ENCODE peak calls at places on chromosomes 6 and 20, in ten cellular contexts. One of them, this sample, is unnamed.

GRCh38 chr6:92431502-92431901 is 987.9 kb downstream of the EPHA7 start:
- DNase-seq in lower lobe of right lung: no peak
- DNase-seq in Peyer's patch: no peak
- DNase-seq in ascending aorta: no peak
- DNase-seq in choroid plexus epithelial cell: no peak
- DNase-seq in GM12878: no peak
- DNase-seq in mucosa of descending colon: no peak
- DNase-seq in CD4-positive, CD25-positive, alpha-beta regulatory T cell: no peak
- DNase-seq in ovary: no peak
- DNase-seq in Panc1: no peak
- DNase-seq in this sample: no peak

GRCh38 chr20:40676466-40676865 is 12.6 kb downstream of the MAFB start:
- DNase-seq in lower lobe of right lung: no peak
- DNase-seq in Peyer's patch: no peak
- DNase-seq in ascending aorta: no peak
- DNase-seq in choroid plexus epithelial cell: no peak
- DNase-seq in GM12878: no peak
- DNase-seq in mucosa of descending colon: no peak
- DNase-seq in CD4-positive, CD25-positive, alpha-beta regulatory T cell: no peak
- DNase-seq in ovary: no peak
- DNase-seq in Panc1: no peak
- DNase-seq in this sample: no peak

GRCh38 chr20:44807684-44808056 is 2.7 kb downstream of the RIMS4 start:
- DNase-seq in lower lobe of right lung: no peak
- DNase-seq in Peyer's patch: no peak
- DNase-seq in ascending aorta: no peak
- DNase-seq in choroid plexus epithelial cell: no peak
- DNase-seq in GM12878: no peak
- DNase-seq in mucosa of descending colon: no peak
- DNase-seq in CD4-positive, CD25-positive, alpha-beta regulatory T cell: no peak
- DNase-seq in ovary: no peak
- DNase-seq in Panc1: no peak
- DNase-seq in this sample: no peak

GRCh38 chr20:11852189-11852588 is 65.5 kb upstream of the BTBD3 start:
- DNase-seq in lower lobe of right lung: no peak
- DNase-seq in Peyer's patch: no peak
- DNase-seq in ascending aorta: no peak
- DNase-seq in choroid plexus epithelial cell: no peak
- DNase-seq in GM12878: no peak
- DNase-seq in mucosa of descending colon: no peak
- DNase-seq in CD4-positive, CD25-positive, alpha-beta regulatory T cell: no peak
- DNase-seq in ovary: no peak
- DNase-seq in Panc1: no peak
- DNase-seq in this sample: no peak

GRCh38 chr6:98871057-98871456 is 36.7 kb downstream of the POU3F2 start:
- DNase-seq in lower lobe of right lung: no peak
- DNase-seq in Peyer's patch: no peak
- DNase-seq in ascending aorta: no peak
- DNase-seq in choroid plexus epithelial cell: peak
- DNase-seq in GM12878: no peak
- DNase-seq in mucosa of descending colon: no peak
- DNase-seq in CD4-positive, CD25-positive, alpha-beta regulatory T cell: no peak
- DNase-seq in ovary: no peak
- DNase-seq in Panc1: no peak
- DNase-seq in this sample: no peak

GRCh38 chr6:42522021-42522420 is 41.8 kb upstream of the UBR2 start:
- DNase-seq in lower lobe of right lung: no peak
- DNase-seq in Peyer's patch: no peak
- DNase-seq in ascending aorta: no peak
- DNase-seq in choroid plexus epithelial cell: peak
- DNase-seq in GM12878: no peak
- DNase-seq in mucosa of descending colon: no peak
- DNase-seq in CD4-positive, CD25-positive, alpha-beta regulatory T cell: no peak
- DNase-seq in ovary: no peak
- DNase-seq in Panc1: no peak
- DNase-seq in this sample: no peak

GRCh38 chr6:52512199-52512598 is 64.7 kb downstream of the TRAM2 start:
- DNase-seq in lower lobe of right lung: no peak
- DNase-seq in Peyer's patch: no peak
- DNase-seq in ascending aorta: peak
- DNase-seq in choroid plexus epithelial cell: peak
- DNase-seq in GM12878: no peak
- DNase-seq in mucosa of descending colon: no peak
- DNase-seq in CD4-positive, CD25-positive, alpha-beta regulatory T cell: no peak
- DNase-seq in ovary: peak
- DNase-seq in Panc1: no peak
- DNase-seq in this sample: no peak

GRCh38 chr6:43052225-43052841 is 1.3 kb downstream of the CUL7 start:
- DNase-seq in lower lobe of right lung: no peak
- DNase-seq in Peyer's patch: no peak
- DNase-seq in ascending aorta: no peak
- DNase-seq in choroid plexus epithelial cell: no peak
- DNase-seq in GM12878: no peak
- DNase-seq in mucosa of descending colon: peak
- DNase-seq in CD4-positive, CD25-positive, alpha-beta regulatory T cell: no peak
- DNase-seq in ovary: peak
- DNase-seq in Panc1: no peak
- DNase-seq in this sample: no peak

GRCh38 chr6:74519172-74519571 is 686.7 kb downstream of the COL12A1 start:
- DNase-seq in lower lobe of right lung: no peak
- DNase-seq in Peyer's patch: no peak
- DNase-seq in ascending aorta: no peak
- DNase-seq in choroid plexus epithelial cell: peak
- DNase-seq in GM12878: no peak
- DNase-seq in mucosa of descending colon: no peak
- DNase-seq in CD4-positive, CD25-positive, alpha-beta regulatory T cell: no peak
- DNase-seq in ovary: no peak
- DNase-seq in Panc1: peak
- DNase-seq in this sample: no peak

GRCh38 chr6:153962548-153962947 is 76.5 kb upstream of the OPRM1 start:
- DNase-seq in lower lobe of right lung: no peak
- DNase-seq in Peyer's patch: no peak
- DNase-seq in ascending aorta: no peak
- DNase-seq in choroid plexus epithelial cell: no peak
- DNase-seq in GM12878: no peak
- DNase-seq in mucosa of descending colon: no peak
- DNase-seq in CD4-positive, CD25-positive, alpha-beta regulatory T cell: no peak
- DNase-seq in ovary: no peak
- DNase-seq in Panc1: no peak
- DNase-seq in this sample: no peak

DNA sequence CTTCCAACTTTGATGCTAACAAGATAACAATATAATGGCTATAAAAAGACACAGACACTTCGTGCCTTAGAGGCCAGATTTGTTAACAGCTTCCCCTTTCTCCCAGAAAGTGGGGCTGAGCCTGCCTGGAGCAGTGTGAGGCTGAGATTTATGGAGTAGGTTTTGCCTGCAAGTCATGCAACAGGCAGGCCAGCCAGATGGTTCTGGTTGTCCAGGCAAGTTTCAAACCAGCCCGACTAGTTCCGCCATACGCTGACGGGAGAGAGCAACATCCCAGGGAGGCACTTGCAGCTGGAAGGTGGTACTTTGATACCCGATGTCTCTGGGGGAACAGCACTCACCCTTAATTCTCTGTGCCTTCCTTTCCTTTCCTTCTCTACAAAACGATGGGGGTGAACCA is 81.3 kb upstream of the NAA20 start:
- DNase-seq in lower lobe of right lung: peak
- DNase-seq in Peyer's patch: no peak
- DNase-seq in ascending aorta: no peak
- DNase-seq in choroid plexus epithelial cell: no peak
- DNase-seq in GM12878: no peak
- DNase-seq in mucosa of descending colon: peak
- DNase-seq in CD4-positive, CD25-positive, alpha-beta regulatory T cell: no peak
- DNase-seq in ovary: no peak
- DNase-seq in Panc1: no peak
- DNase-seq in this sample: no peak
- H3K4me3 ChIP-seq in lower lobe of right lung: peak
- H3K4me3 ChIP-seq in Peyer's patch: peak
- H3K4me3 ChIP-seq in ascending aorta: peak
- H3K4me3 ChIP-seq in choroid plexus epithelial cell: no peak
- H3K4me3 ChIP-seq in GM12878: no peak
- H3K4me3 ChIP-seq in mucosa of descending colon: no peak
- H3K4me3 ChIP-seq in CD4-positive, CD25-positive, alpha-beta regulatory T cell: no peak
- H3K4me3 ChIP-seq in ovary: no peak
- H3K4me3 ChIP-seq in Panc1: no peak
- H3K4me3 ChIP-seq in this sample: no peak

GRCh38 chr6:85456782-85457181 is 6.9 kb downstream of the NT5E start:
- DNase-seq in lower lobe of right lung: no peak
- DNase-seq in Peyer's patch: no peak
- DNase-seq in ascending aorta: no peak
- DNase-seq in choroid plexus epithelial cell: no peak
- DNase-seq in GM12878: no peak
- DNase-seq in mucosa of descending colon: no peak
- DNase-seq in CD4-positive, CD25-positive, alpha-beta regulatory T cell: no peak
- DNase-seq in ovary: no peak
- DNase-seq in Panc1: no peak
- DNase-seq in this sample: no peak
- H3K4me3 ChIP-seq in lower lobe of right lung: no peak
- H3K4me3 ChIP-seq in Peyer's patch: no peak
- H3K4me3 ChIP-seq in ascending aorta: no peak
- H3K4me3 ChIP-seq in choroid plexus epithelial cell: no peak
- H3K4me3 ChIP-seq in GM12878: no peak
- H3K4me3 ChIP-seq in mucosa of descending colon: no peak
- H3K4me3 ChIP-seq in CD4-positive, CD25-positive, alpha-beta regulatory T cell: no peak
- H3K4me3 ChIP-seq in ovary: no peak
- H3K4me3 ChIP-seq in Panc1: no peak
- H3K4me3 ChIP-seq in this sample: no peak

GRCh38 chr6:24910850-24911712 is 24.7 kb downstream of the RIPOR2 start:
- DNase-seq in lower lobe of right lung: peak
- DNase-seq in Peyer's patch: peak
- DNase-seq in ascending aorta: peak
- DNase-seq in choroid plexus epithelial cell: peak
- DNase-seq in GM12878: no peak
- DNase-seq in mucosa of descending colon: peak
- DNase-seq in CD4-positive, CD25-positive, alpha-beta regulatory T cell: peak
- DNase-seq in ovary: peak
- DNase-seq in Panc1: no peak
- DNase-seq in this sample: no peak

GRCh38 chr6:24907959-24908358 is 27.8 kb downstream of the RIPOR2 start:
- DNase-seq in lower lobe of right lung: no peak
- DNase-seq in Peyer's patch: no peak
- DNase-seq in ascending aorta: no peak
- DNase-seq in choroid plexus epithelial cell: no peak
- DNase-seq in GM12878: no peak
- DNase-seq in mucosa of descending colon: no peak
- DNase-seq in CD4-positive, CD25-positive, alpha-beta regulatory T cell: no peak
- DNase-seq in ovary: no peak
- DNase-seq in Panc1: no peak
- DNase-seq in this sample: no peak

GRCh38 chr6:24910331-24910849 is 25.4 kb downstream of the RIPOR2 start:
- DNase-seq in lower lobe of right lung: peak
- DNase-seq in Peyer's patch: no peak
- DNase-seq in ascending aorta: no peak
- DNase-seq in choroid plexus epithelial cell: peak
- DNase-seq in GM12878: no peak
- DNase-seq in mucosa of descending colon: no peak
- DNase-seq in CD4-positive, CD25-positive, alpha-beta regulatory T cell: no peak
- DNase-seq in ovary: peak
- DNase-seq in Panc1: no peak
- DNase-seq in this sample: no peak

GRCh38 chr6:24908555-24908954 is 27.2 kb downstream of the RIPOR2 start:
- DNase-seq in lower lobe of right lung: no peak
- DNase-seq in Peyer's patch: no peak
- DNase-seq in ascending aorta: no peak
- DNase-seq in choroid plexus epithelial cell: peak
- DNase-seq in GM12878: no peak
- DNase-seq in mucosa of descending colon: no peak
- DNase-seq in CD4-positive, CD25-positive, alpha-beta regulatory T cell: no peak
- DNase-seq in ovary: no peak
- DNase-seq in Panc1: no peak
- DNase-seq in this sample: no peak

DNA sequence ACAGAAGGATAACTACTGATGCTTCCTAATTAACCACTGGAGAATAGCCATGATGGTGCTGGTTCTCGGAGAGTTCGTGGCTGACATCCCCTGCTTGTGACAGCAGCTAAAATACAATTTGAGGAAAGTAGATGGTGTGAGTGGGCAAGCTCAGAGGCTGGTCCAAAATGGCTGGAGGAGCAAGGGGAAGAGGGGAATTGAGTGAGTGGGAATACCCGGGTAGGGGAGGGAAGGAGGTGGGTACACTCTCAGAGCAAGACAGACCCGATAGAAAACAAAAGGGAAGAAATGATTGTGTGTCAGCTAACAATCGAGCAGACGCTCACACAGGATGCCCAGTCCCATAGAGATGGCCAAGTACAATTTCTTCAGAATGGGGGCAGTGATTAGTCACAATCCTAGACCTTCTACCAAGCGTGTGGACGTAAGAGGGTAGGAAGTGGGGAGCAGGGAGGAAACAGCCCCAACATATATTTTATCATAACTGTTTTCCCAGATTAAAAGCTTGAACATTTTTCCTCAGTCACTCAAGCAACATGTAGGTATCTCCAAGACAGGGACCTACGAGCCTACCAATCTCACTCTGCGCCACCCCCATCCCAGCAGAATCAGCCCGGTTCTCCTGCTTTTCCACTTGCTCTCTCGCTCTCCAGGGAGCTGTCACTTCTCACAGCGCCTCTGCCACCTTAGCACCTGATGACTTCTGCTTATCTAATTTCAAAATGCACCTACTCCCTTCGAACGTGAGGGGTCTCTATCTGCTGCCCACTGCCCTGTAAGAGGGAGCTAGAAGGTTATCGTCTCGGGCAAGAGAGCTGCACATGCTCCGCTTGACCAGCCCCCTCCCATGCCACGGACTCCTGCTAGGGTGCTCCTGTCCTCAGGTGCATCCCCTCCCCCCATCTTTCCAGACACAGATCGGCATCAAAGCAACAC is 26.2 kb downstream of the RIPOR2 start:
- DNase-seq in lower lobe of right lung: no peak
- DNase-seq in Peyer's patch: no peak
- DNase-seq in ascending aorta: no peak
- DNase-seq in choroid plexus epithelial cell: no peak
- DNase-seq in GM12878: no peak
- DNase-seq in mucosa of descending colon: no peak
- DNase-seq in CD4-positive, CD25-positive, alpha-beta regulatory T cell: no peak
- DNase-seq in ovary: no peak
- DNase-seq in Panc1: no peak
- DNase-seq in this sample: no peak
- H3K4me3 ChIP-seq in lower lobe of right lung: peak
- H3K4me3 ChIP-seq in Peyer's patch: peak
- H3K4me3 ChIP-seq in ascending aorta: peak
- H3K4me3 ChIP-seq in choroid plexus epithelial cell: peak
- H3K4me3 ChIP-seq in GM12878: peak
- H3K4me3 ChIP-seq in mucosa of descending colon: no peak
- H3K4me3 ChIP-seq in CD4-positive, CD25-positive, alpha-beta regulatory T cell: peak
- H3K4me3 ChIP-seq in ovary: peak
- H3K4me3 ChIP-seq in Panc1: no peak
- H3K4me3 ChIP-seq in this sample: peak

DNA sequence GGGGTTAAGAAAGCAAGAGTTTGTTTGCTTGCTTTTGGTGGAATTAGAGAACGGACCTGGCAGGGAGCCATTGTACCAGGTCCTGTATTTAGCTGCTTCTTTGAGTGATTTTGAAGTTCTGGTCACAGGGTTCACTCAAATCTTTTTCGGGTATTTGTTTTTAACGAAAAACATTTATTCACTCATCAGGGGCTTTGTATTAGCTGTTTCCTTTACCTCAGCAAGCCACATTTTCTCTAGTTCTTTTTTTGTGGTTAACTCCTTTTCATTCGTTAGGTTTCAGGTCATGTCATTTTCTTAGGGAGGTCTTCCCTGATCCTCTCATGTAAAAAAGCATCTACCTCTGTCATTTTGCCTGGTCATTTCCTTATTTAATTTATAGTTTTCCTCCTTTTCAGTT is 1502.2 kb downstream of the GRIK2 start:
- DNase-seq in lower lobe of right lung: no peak
- DNase-seq in Peyer's patch: no peak
- DNase-seq in ascending aorta: no peak
- DNase-seq in choroid plexus epithelial cell: no peak
- DNase-seq in GM12878: no peak
- DNase-seq in mucosa of descending colon: no peak
- DNase-seq in CD4-positive, CD25-positive, alpha-beta regulatory T cell: no peak
- DNase-seq in ovary: no peak
- DNase-seq in Panc1: no peak
- DNase-seq in this sample: no peak
- H3K4me3 ChIP-seq in lower lobe of right lung: no peak
- H3K4me3 ChIP-seq in Peyer's patch: no peak
- H3K4me3 ChIP-seq in ascending aorta: no peak
- H3K4me3 ChIP-seq in choroid plexus epithelial cell: no peak
- H3K4me3 ChIP-seq in GM12878: no peak
- H3K4me3 ChIP-seq in mucosa of descending colon: no peak
- H3K4me3 ChIP-seq in CD4-positive, CD25-positive, alpha-beta regulatory T cell: no peak
- H3K4me3 ChIP-seq in ovary: no peak
- H3K4me3 ChIP-seq in Panc1: no peak
- H3K4me3 ChIP-seq in this sample: no peak

This sample was measured in GM12864.